ENCODE peak calls at places on chromosomes 13 and 19, in seven cellular contexts. M is HCT116, W is breast epithelium, S is SK-N-SH, Q is spleen, C is stomach, N is GM23338. P is an unnamed sample.
A peak's percentile ranks its signal among the peaks of the same experiment; 100 is the strongest.

GRCh38 chr13:51881296-51881695 is 19.5 kb downstream of the CCDC70 start:
- DNase-seq in M (no peak), C (no peak), N (no peak), W (no peak), Q (no peak), S (no peak), P (no peak)

GRCh38 chr13:90968510-90968909 is 379.0 kb upstream of the MIR17HG start:
- DNase-seq in S (peak; percentile 38), W (no peak), N (peak; percentile 77), M (peak; percentile 4), Q (no peak), C (no peak), P (no peak)

GRCh38 chr19:44570984-44571684 is 41.7 kb upstream of the CEACAM20 start:
- DNase-seq in M (peak; percentile 76), W (peak; percentile 50), C (peak; percentile 65), N (peak; percentile 93), S (peak; percentile 61), Q (no peak), P (peak; percentile 63)

GRCh38 chr13:96089749-96090239 is at the start of gene HS6ST3:
- DNase-seq in N (peak; percentile 75), M (peak; percentile 10), S (peak; percentile 79), C (peak; percentile 73), W (no peak), Q (no peak), P (no peak)

GRCh38 chr13:35818577-35819165 is 312.5 kb downstream of the DCLK1 start:
- DNase-seq in S (peak; percentile 51), Q (no peak), M (peak; percentile 26), N (peak; percentile 63), W (no peak), C (no peak), P (no peak)

GRCh38 chr13:23960566-23961156 is 63.4 kb upstream of the C1QTNF9B start:
- DNase-seq in Q (no peak), S (no peak), M (peak; percentile 27), N (peak; percentile 80), W (no peak), C (no peak), P (no peak)

GRCh38 chr13:84405286-84405685 is 523.0 kb upstream of the SLITRK1 start:
- DNase-seq in S (no peak), C (no peak), Q (no peak), W (no peak), M (no peak), N (no peak), P (no peak)

GRCh38 chr19:55809381-55810058 is 22.3 kb downstream of the NLRP11 start:
- DNase-seq in Q (peak; percentile 83), N (peak; percentile 80), S (peak; percentile 61), W (no peak), C (peak; percentile 74), M (peak; percentile 90), P (peak; percentile 50)

GRCh38 chr19:18850560-18851375 is 19.0 kb downstream of the UPF1 start:
- DNase-seq in Q (peak; percentile 84), W (no peak), N (no peak), C (no peak), S (peak; percentile 87), M (no peak), P (no peak)

GRCh38 chr19:35179830-35180229 is 25.3 kb downstream of the FXYD5 start:
- DNase-seq in Q (no peak), M (no peak), C (no peak), W (no peak), N (no peak), S (no peak), P (no peak)

GRCh38 chr13:99993660-99994455 is 12.3 kb downstream of the ZIC2 start:
- DNase-seq in S (no peak), M (no peak), Q (no peak), N (peak; percentile 31), C (no peak), W (no peak), P (no peak)

GRCh38 chr13:107457686-107458085 is 757.6 kb downstream of the LIG4 start:
- DNase-seq in W (no peak), N (no peak), Q (no peak), M (no peak), C (no peak), S (no peak), P (no peak)

GRCh38 chr19:10007811-10008211 is 2.5 kb downstream of the COL5A3 start:
- DNase-seq in N (no peak), Q (no peak), W (no peak), S (peak; percentile 41), C (no peak), M (no peak), P (no peak)

GRCh38 chr13:89816404-89816803 is 1531.1 kb upstream of the MIR17HG start:
- DNase-seq in M (no peak), C (no peak), W (no peak), Q (no peak), N (no peak), S (no peak), P (no peak)

GRCh38 chr13:95536629-95537241 is 15.8 kb upstream of the CLDN10 start:
- DNase-seq in Q (no peak), M (peak; percentile 15), W (no peak), S (no peak), N (peak; percentile 45), C (no peak), P (no peak)

GRCh38 chr13:31880849-31881494 is 141.6 kb downstream of the RXFP2 start:
- DNase-seq in M (no peak), C (no peak), N (no peak), W (no peak), Q (no peak), S (no peak), P (no peak)

GRCh38 chr13:60509601-60510386 is 112.8 kb downstream of the TDRD3 start:
- DNase-seq in W (no peak), M (no peak), S (no peak), Q (no peak), C (no peak), N (no peak), P (no peak)

GRCh38 chr13:110483386-110483785 is 78.1 kb downstream of the RAB20 start:
- DNase-seq in S (no peak), Q (no peak), M (no peak), W (no peak), N (no peak), C (no peak), P (no peak)

GRCh38 chr13:27012482-27013197 is 159.0 kb downstream of the USP12 start:
- DNase-seq in C (no peak), N (no peak), M (no peak), Q (no peak), W (no peak), S (no peak), P (peak; percentile 6)

GRCh38 chr19:1230585-1231489 is 7.0 kb downstream of the CBARP start:
- DNase-seq in C (no peak), M (no peak), Q (no peak), S (peak; percentile 49), W (no peak), N (no peak), P (no peak)

GRCh38 chr19:23823952-23824389 is 65.3 kb upstream of the ZNF681 start:
- DNase-seq in W (no peak), C (no peak), S (peak; percentile 27), M (no peak), N (peak; percentile 79), Q (no peak), P (peak; percentile 87)

DNA sequence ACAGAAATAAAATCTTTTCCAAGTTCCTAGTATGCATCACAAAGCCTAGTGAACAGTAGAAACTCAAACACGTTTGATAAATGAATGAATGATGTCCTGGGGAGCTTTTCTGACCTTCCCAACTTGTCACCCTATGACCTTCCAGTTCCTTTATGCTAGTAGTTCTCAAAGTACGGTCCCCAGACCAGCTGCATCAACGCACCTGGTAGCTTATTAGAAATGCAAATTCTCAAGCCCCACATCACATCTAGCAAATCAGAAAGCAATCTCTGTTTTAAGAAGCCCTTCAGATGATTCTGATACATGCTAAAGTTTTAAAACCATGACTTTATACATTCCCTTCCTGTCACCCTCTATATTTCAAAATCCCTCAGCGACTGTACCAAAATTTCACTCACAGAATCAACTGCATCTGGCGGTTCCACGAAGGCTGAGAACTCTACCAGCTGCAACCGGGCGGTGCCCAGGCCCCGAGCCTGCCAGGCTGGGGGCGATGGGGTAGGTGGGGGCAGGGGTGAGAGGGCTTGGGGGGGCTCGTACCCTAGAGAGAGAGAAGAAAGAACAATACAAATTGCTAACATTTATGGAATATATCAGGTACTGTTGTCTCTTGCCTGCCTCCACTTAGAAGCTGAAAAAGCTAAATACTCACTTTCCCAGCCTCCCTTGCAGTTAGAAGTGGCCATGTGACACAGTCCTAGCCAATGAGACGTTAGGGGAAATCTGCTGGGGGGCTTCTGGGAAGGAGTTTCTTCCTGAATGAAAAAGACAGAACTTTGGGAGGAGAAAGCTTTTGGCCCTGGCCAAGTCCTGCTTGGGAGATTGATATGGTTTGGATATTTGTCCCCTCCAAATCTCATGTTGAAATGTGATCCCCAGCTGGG is 13.3 kb downstream of the CD37 start:
- DNase-seq in W (no peak), C (no peak), Q (peak; percentile 54), S (no peak), M (no peak), N (no peak), P (no peak)
- H3K4me3 ChIP-seq in W (no peak overlapping the region), C (no peak overlapping the region), Q (no peak overlapping the region), S (no peak overlapping the region), M (no peak overlapping the region), N (no peak overlapping the region), P (no peak overlapping the region)

GRCh38 chr13:65532231-65532630 is 1697.9 kb downstream of the PCDH9 start:
- DNase-seq in S (no peak), N (no peak), Q (no peak), M (no peak), W (no peak), C (no peak), P (no peak)

GRCh38 chr13:65535360-65535759 is 1694.8 kb downstream of the PCDH9 start:
- DNase-seq in Q (no peak), W (no peak), S (no peak), C (no peak), M (no peak), N (no peak), P (no peak)

GRCh38 chr13:65530688-65531087 is 1699.4 kb downstream of the PCDH9 start:
- DNase-seq in Q (no peak), M (no peak), S (no peak), N (no peak), W (no peak), C (no peak), P (no peak)
- TF ChIP-seq POLR2AphosphoS5 in Q (no peak), M (no peak), S (no peak), N (no peak), W (no peak), C (no peak), P (no peak)

GRCh38 chr19:15550847-15551182 is 42.5 kb downstream of the CYP4F22 start:
- DNase-seq in Q (peak; percentile 49), N (peak; percentile 27), C (no peak), S (no peak), M (no peak), W (no peak), P (no peak)
- H3K4me3 ChIP-seq in Q (peak overlapping the region; percentile 11), N (peak overlapping the region; percentile 50), C (peak overlapping the region; percentile 39), S (peak overlapping the region; percentile 16), M (peak overlapping the region; percentile 38), W (peak overlapping the region; percentile 42), P (peak overlapping the region; percentile 7)

GRCh38 chr13:87872813-87873212 is 201.6 kb downstream of the SLITRK5 start:
- DNase-seq in C (no peak), N (no peak), Q (no peak), W (no peak), M (no peak), S (no peak), P (no peak)

DNA sequence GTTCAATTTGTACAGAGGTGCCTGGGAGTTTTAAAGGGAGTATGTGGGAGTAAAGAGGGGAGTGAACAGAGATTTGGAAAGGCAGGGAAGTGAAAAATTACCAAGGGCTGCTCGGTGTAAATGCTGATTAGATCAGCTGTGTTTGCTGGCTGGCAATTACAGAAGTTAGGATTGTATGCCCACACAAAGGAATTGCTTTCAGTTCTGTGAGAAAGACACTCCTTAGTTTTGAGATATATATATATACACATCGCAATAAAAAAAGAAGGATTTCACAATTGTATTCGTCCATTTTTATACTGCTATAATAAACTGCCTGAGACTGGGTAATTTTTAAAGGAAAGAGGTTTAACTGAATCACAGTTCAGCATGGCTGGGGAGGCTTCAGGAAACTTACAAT is 196.3 kb downstream of the SLITRK5 start:
- DNase-seq in S (no peak), Q (no peak), M (no peak), W (no peak), N (no peak), C (no peak), P (no peak)
- TF ChIP-seq POLR2AphosphoS5 in S (no peak), Q (no peak), M (no peak), W (no peak), N (no peak), C (no peak), P (no peak)

P was measured in HL-60.